ENCODE peak calls at places on chromosome 21, in eight cellular contexts. One of them, this sample, is unnamed.

GRCh38 chr21:35059742-35060141 is 10.6 kb upstream of the RUNX1 start:
- DNase-seq in prostate gland: no peak
- DNase-seq in HFF-Myc: no peak
- DNase-seq in psoas muscle: no peak
- DNase-seq in stomach: no peak
- DNase-seq in spleen: no peak
- DNase-seq in GM12865: no peak
- DNase-seq in IMR-90: peak; percentile 43
- DNase-seq in this sample: no peak

GRCh38 chr21:40671721-40672120 is 175.2 kb downstream of the DSCAM start:
- DNase-seq in stomach: no peak
- DNase-seq in prostate gland: no peak
- DNase-seq in spleen: no peak
- DNase-seq in psoas muscle: no peak
- DNase-seq in HFF-Myc: no peak
- DNase-seq in IMR-90: no peak
- DNase-seq in GM12865: no peak
- DNase-seq in this sample: no peak

GRCh38 chr21:33362044-33362555 is 37.3 kb downstream of the IFNAR1 start:
- DNase-seq in prostate gland: peak; percentile 44
- DNase-seq in GM12865: peak; percentile 90
- DNase-seq in IMR-90: no peak
- DNase-seq in spleen: peak; percentile 82
- DNase-seq in stomach: peak; percentile 50
- DNase-seq in HFF-Myc: no peak
- DNase-seq in psoas muscle: no peak
- DNase-seq in this sample: peak; percentile 28

GRCh38 chr21:44065428-44065827 is 41.8 kb upstream of the PWP2 start:
- DNase-seq in IMR-90: peak; percentile 57
- DNase-seq in stomach: peak; percentile 48
- DNase-seq in spleen: peak; percentile 90
- DNase-seq in GM12865: peak; percentile 39
- DNase-seq in HFF-Myc: no peak
- DNase-seq in prostate gland: no peak
- DNase-seq in psoas muscle: no peak
- DNase-seq in this sample: no peak

GRCh38 chr21:27700974-27701614 is 734.2 kb upstream of the ADAMTS5 start:
- DNase-seq in psoas muscle: peak; percentile 83
- DNase-seq in prostate gland: peak; percentile 79
- DNase-seq in stomach: peak; percentile 86
- DNase-seq in IMR-90: peak; percentile 88
- DNase-seq in GM12865: peak; percentile 72
- DNase-seq in spleen: peak; percentile 82
- DNase-seq in HFF-Myc: peak; percentile 57
- DNase-seq in this sample: peak; percentile 90

GRCh38 chr21:44374601-44375280 is 21.3 kb downstream of the TRPM2 start:
- DNase-seq in GM12865: no peak
- DNase-seq in stomach: no peak
- DNase-seq in psoas muscle: no peak
- DNase-seq in spleen: no peak
- DNase-seq in IMR-90: no peak
- DNase-seq in prostate gland: no peak
- DNase-seq in HFF-Myc: no peak
- DNase-seq in this sample: no peak

GRCh38 chr21:42251654-42252053 is 32.7 kb downstream of the ABCG1 start:
- DNase-seq in IMR-90: no peak
- DNase-seq in psoas muscle: no peak
- DNase-seq in prostate gland: no peak
- DNase-seq in GM12865: no peak
- DNase-seq in spleen: no peak
- DNase-seq in stomach: no peak
- DNase-seq in HFF-Myc: no peak
- DNase-seq in this sample: no peak

GRCh38 chr21:41597811-41598231 is 89.9 kb upstream of the TMPRSS2 start:
- DNase-seq in psoas muscle: no peak
- DNase-seq in prostate gland: no peak
- DNase-seq in GM12865: no peak
- DNase-seq in HFF-Myc: no peak
- DNase-seq in stomach: no peak
- DNase-seq in IMR-90: no peak
- DNase-seq in spleen: no peak
- DNase-seq in this sample: no peak

GRCh38 chr21:14523234-14523633 is 22.9 kb downstream of the SAMSN1 start:
- DNase-seq in stomach: no peak
- DNase-seq in spleen: peak; percentile 76
- DNase-seq in HFF-Myc: no peak
- DNase-seq in psoas muscle: peak; percentile 12
- DNase-seq in IMR-90: no peak
- DNase-seq in prostate gland: no peak
- DNase-seq in GM12865: peak; percentile 77
- DNase-seq in this sample: no peak

GRCh38 chr21:35350965-35351364 is 301.9 kb upstream of the RUNX1 start:
- DNase-seq in spleen: no peak
- DNase-seq in GM12865: no peak
- DNase-seq in prostate gland: no peak
- DNase-seq in IMR-90: peak; percentile 41
- DNase-seq in stomach: no peak
- DNase-seq in HFF-Myc: no peak
- DNase-seq in psoas muscle: no peak
- DNase-seq in this sample: no peak

GRCh38 chr21:21247441-21247840 is 249.2 kb downstream of the NCAM2 start:
- DNase-seq in HFF-Myc: no peak
- DNase-seq in IMR-90: peak; percentile 63
- DNase-seq in GM12865: no peak
- DNase-seq in psoas muscle: no peak
- DNase-seq in spleen: no peak
- DNase-seq in stomach: no peak
- DNase-seq in prostate gland: no peak
- DNase-seq in this sample: no peak

GRCh38 chr21:43884012-43884860 is 19.2 kb downstream of the AGPAT3 start:
- DNase-seq in stomach: peak; percentile 61
- DNase-seq in GM12865: peak; percentile 37
- DNase-seq in spleen: peak; percentile 57
- DNase-seq in prostate gland: no peak
- DNase-seq in HFF-Myc: no peak
- DNase-seq in IMR-90: no peak
- DNase-seq in psoas muscle: no peak
- DNase-seq in this sample: peak; percentile 91

GRCh38 chr21:31975491-31975890 is 102.7 kb downstream of the HUNK start:
- DNase-seq in psoas muscle: no peak
- DNase-seq in IMR-90: no peak
- DNase-seq in stomach: no peak
- DNase-seq in HFF-Myc: no peak
- DNase-seq in prostate gland: no peak
- DNase-seq in GM12865: no peak
- DNase-seq in spleen: no peak
- DNase-seq in this sample: no peak

GRCh38 chr21:38980416-38981319 is 174.9 kb downstream of the ETS2 start:
- DNase-seq in GM12865: no peak
- DNase-seq in spleen: no peak
- DNase-seq in stomach: no peak
- DNase-seq in HFF-Myc: no peak
- DNase-seq in IMR-90: no peak
- DNase-seq in psoas muscle: no peak
- DNase-seq in prostate gland: no peak
- DNase-seq in this sample: no peak

GRCh38 chr21:43645414-43645891 is 13.8 kb downstream of the HSF2BP start:
- DNase-seq in spleen: no peak
- DNase-seq in GM12865: peak; percentile 76
- DNase-seq in prostate gland: peak; percentile 64
- DNase-seq in IMR-90: peak; percentile 82
- DNase-seq in HFF-Myc: peak; percentile 35
- DNase-seq in psoas muscle: no peak
- DNase-seq in stomach: peak; percentile 57
- DNase-seq in this sample: peak; percentile 86

GRCh38 chr21:33206771-33207290 is 22.9 kb upstream of the IFNAR2 start:
- DNase-seq in stomach: no peak
- DNase-seq in spleen: peak; percentile 84
- DNase-seq in HFF-Myc: no peak
- DNase-seq in GM12865: no peak
- DNase-seq in IMR-90: no peak
- DNase-seq in psoas muscle: no peak
- DNase-seq in prostate gland: no peak
- DNase-seq in this sample: no peak

GRCh38 chr21:14841511-14842472 is 223.0 kb downstream of the NRIP1 start:
- DNase-seq in HFF-Myc: no peak
- DNase-seq in IMR-90: no peak
- DNase-seq in prostate gland: no peak
- DNase-seq in stomach: no peak
- DNase-seq in GM12865: no peak
- DNase-seq in spleen: no peak
- DNase-seq in psoas muscle: no peak
- DNase-seq in this sample: no peak

DNA sequence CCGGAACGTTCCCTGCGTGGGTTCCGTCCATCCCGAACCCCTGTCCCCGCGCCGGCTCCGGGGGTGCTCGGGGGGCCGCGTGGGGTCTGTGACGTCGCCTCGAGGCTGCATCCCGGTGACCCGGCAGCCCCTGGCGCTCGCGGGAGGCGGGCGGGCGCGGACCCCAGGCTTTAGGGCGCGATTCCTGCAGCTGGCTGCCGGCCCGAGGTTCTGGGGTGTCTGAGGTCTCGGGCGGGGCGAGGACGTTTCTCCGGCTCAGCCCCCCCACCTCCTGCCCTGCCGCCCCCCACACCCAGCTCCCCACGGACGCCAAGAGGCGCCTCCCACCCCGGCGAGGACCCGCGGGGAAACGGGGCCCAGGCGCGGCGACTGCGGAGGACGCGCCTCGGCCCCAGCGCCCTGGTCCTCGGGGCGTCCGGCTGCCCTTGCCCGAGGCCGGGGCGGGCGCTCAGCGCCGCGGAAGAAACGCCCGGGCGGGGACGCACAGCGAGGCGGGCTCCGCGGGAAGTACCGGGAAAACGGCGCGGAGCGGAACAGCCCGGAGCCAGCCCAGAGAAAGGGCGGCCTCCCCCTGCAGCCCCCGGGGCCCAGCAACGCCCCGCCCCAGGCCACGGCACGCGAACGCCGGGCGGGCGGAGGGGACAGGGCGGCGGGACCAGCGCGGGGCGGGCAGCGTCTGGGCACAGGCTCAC is 1.3 kb upstream of the PCBP3 start:
- DNase-seq in psoas muscle: peak; percentile 26
- DNase-seq in HFF-Myc: no peak
- DNase-seq in stomach: no peak
- DNase-seq in spleen: peak; percentile 92
- DNase-seq in IMR-90: no peak
- DNase-seq in GM12865: no peak
- DNase-seq in prostate gland: no peak
- DNase-seq in this sample: peak; percentile 35
- H3K4me3 ChIP-seq in psoas muscle: peak overlapping the region; percentile 32
- H3K4me3 ChIP-seq in HFF-Myc: no peak overlapping the region
- H3K4me3 ChIP-seq in stomach: peak overlapping the region; percentile 42
- H3K4me3 ChIP-seq in spleen: peak overlapping the region; percentile 35
- H3K4me3 ChIP-seq in IMR-90: peak overlapping the region; percentile 28
- H3K4me3 ChIP-seq in GM12865: no peak overlapping the region
- H3K4me3 ChIP-seq in prostate gland: peak overlapping the region; percentile 13
- H3K4me3 ChIP-seq in this sample: no peak overlapping the region

GRCh38 chr21:37386151-37386550 is 19.6 kb downstream of the DYRK1A start:
- DNase-seq in prostate gland: no peak
- DNase-seq in HFF-Myc: no peak
- DNase-seq in IMR-90: no peak
- DNase-seq in psoas muscle: no peak
- DNase-seq in GM12865: no peak
- DNase-seq in stomach: no peak
- DNase-seq in spleen: peak; percentile 19
- DNase-seq in this sample: no peak

GRCh38 chr21:37393786-37394185 is 27.2 kb downstream of the DYRK1A start:
- DNase-seq in HFF-Myc: no peak
- DNase-seq in psoas muscle: no peak
- DNase-seq in GM12865: no peak
- DNase-seq in prostate gland: no peak
- DNase-seq in spleen: peak; percentile 59
- DNase-seq in IMR-90: no peak
- DNase-seq in stomach: no peak
- DNase-seq in this sample: no peak

GRCh38 chr21:37385179-37385765 is 18.7 kb downstream of the DYRK1A start:
- DNase-seq in stomach: no peak
- DNase-seq in spleen: no peak
- DNase-seq in IMR-90: no peak
- DNase-seq in GM12865: no peak
- DNase-seq in HFF-Myc: no peak
- DNase-seq in prostate gland: no peak
- DNase-seq in psoas muscle: no peak
- DNase-seq in this sample: no peak

GRCh38 chr21:37393030-37393429 is 26.5 kb downstream of the DYRK1A start:
- DNase-seq in prostate gland: no peak
- DNase-seq in stomach: no peak
- DNase-seq in GM12865: no peak
- DNase-seq in HFF-Myc: no peak
- DNase-seq in spleen: no peak
- DNase-seq in IMR-90: no peak
- DNase-seq in psoas muscle: no peak
- DNase-seq in this sample: no peak

GRCh38 chr21:37389456-37389855 is 22.9 kb downstream of the DYRK1A start:
- DNase-seq in spleen: no peak
- DNase-seq in GM12865: no peak
- DNase-seq in IMR-90: no peak
- DNase-seq in prostate gland: no peak
- DNase-seq in stomach: no peak
- DNase-seq in psoas muscle: no peak
- DNase-seq in HFF-Myc: no peak
- DNase-seq in this sample: no peak
- H3K4me3 ChIP-seq in spleen: no peak overlapping the region
- H3K4me3 ChIP-seq in GM12865: no peak overlapping the region
- H3K4me3 ChIP-seq in IMR-90: no peak overlapping the region
- H3K4me3 ChIP-seq in prostate gland: no peak overlapping the region
- H3K4me3 ChIP-seq in stomach: no peak overlapping the region
- H3K4me3 ChIP-seq in psoas muscle: no peak overlapping the region
- H3K4me3 ChIP-seq in HFF-Myc: no peak overlapping the region
- H3K4me3 ChIP-seq in this sample: no peak overlapping the region

GRCh38 chr21:29301703-29302102 is 3.0 kb downstream of the BACH1 start:
- DNase-seq in stomach: no peak
- DNase-seq in spleen: no peak
- DNase-seq in IMR-90: no peak
- DNase-seq in prostate gland: no peak
- DNase-seq in psoas muscle: no peak
- DNase-seq in GM12865: no peak
- DNase-seq in HFF-Myc: no peak
- DNase-seq in this sample: no peak
- H3K4me3 ChIP-seq in stomach: no peak overlapping the region
- H3K4me3 ChIP-seq in spleen: no peak overlapping the region
- H3K4me3 ChIP-seq in IMR-90: peak overlapping the region; percentile 96
- H3K4me3 ChIP-seq in prostate gland: no peak overlapping the region
- H3K4me3 ChIP-seq in psoas muscle: peak overlapping the region; percentile 96
- H3K4me3 ChIP-seq in GM12865: peak overlapping the region; percentile 83
- H3K4me3 ChIP-seq in HFF-Myc: peak overlapping the region; percentile 92
- H3K4me3 ChIP-seq in this sample: peak overlapping the region; percentile 93

DNA sequence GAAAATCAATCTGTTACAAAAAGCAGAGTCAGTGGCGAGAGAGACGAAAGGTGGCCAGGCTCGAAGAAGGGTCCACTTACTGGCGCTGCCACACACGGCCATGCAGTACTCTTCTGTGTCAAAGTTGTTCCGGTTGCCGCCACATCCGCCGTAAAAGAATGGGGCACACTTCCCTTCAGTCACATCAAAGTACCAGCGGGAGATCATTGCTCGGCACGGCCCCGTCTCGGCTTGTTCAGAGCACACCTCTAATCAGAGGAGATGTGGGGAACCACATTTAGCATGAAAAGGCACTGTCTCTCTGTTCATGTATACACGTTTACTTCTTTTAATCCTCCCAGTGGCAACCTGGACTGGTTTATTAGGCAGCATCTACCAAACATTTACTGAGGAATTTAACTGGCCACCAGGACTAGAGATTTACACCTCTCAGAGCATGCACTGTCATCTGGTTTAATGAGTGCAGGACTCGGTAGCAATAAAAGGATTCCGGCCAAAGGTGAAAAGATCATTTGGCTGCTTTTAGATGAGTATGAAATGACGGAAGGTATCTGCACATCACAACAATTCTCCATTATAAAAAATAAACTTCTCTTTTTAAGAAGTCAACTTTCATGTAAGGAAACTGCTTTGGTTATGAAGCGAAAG is 170.5 kb downstream of the APP start:
- DNase-seq in psoas muscle: no peak
- DNase-seq in spleen: peak; percentile 84
- DNase-seq in IMR-90: no peak
- DNase-seq in HFF-Myc: no peak
- DNase-seq in stomach: no peak
- DNase-seq in GM12865: peak; percentile 47
- DNase-seq in prostate gland: no peak
- DNase-seq in this sample: no peak
- H3K4me3 ChIP-seq in psoas muscle: no peak overlapping the region
- H3K4me3 ChIP-seq in spleen: no peak overlapping the region
- H3K4me3 ChIP-seq in IMR-90: no peak overlapping the region
- H3K4me3 ChIP-seq in HFF-Myc: no peak overlapping the region
- H3K4me3 ChIP-seq in stomach: no peak overlapping the region
- H3K4me3 ChIP-seq in GM12865: no peak overlapping the region
- H3K4me3 ChIP-seq in prostate gland: no peak overlapping the region
- H3K4me3 ChIP-seq in this sample: no peak overlapping the region